ENCODE peak calls at places on chromosomes 5 and 9, in ten cellular contexts. S, W, X, P, D, B, H, O, F and Z are unnamed samples.

GRCh38 chr5:79413112-79413511 is 100.8 kb downstream of the HOMER1 start:
- DNase-seq in S (no peak), W (no peak), X (no peak), P (no peak), D (no peak), B (no peak), H (no peak), O (no peak), F (no peak), Z (no peak)

GRCh38 chr5:6719417-6719816 is 6.2 kb downstream of the TENT4A start:
- DNase-seq in S (no peak), W (no peak), X (peak), P (no peak), D (no peak), B (no peak), H (no peak), O (no peak), F (peak), Z (no peak)

GRCh38 chr5:54793612-54794436 is 191.6 kb downstream of the ESM1 start:
- DNase-seq in S (no peak), W (peak), X (no peak), P (no peak), D (no peak), B (no peak), H (no peak), O (no peak), F (no peak), Z (no peak)

GRCh38 chr9:27150758-27151431 is 41.9 kb downstream of the TEK start:
- DNase-seq in S (no peak), W (no peak), X (no peak), P (no peak), D (no peak), B (no peak), H (no peak), O (no peak), F (no peak), Z (peak)

GRCh38 chr9:2281031-2281802 is 266.1 kb downstream of the SMARCA2 start:
- DNase-seq in S (no peak), W (no peak), X (no peak), P (no peak), D (no peak), B (no peak), H (no peak), O (no peak), F (no peak), Z (no peak)

GRCh38 chr5:172777381-172778222 is 6.6 kb upstream of the DUSP1 start:
- DNase-seq in S (peak), W (peak), X (no peak), P (peak), D (no peak), B (peak), H (peak), O (no peak), F (peak), Z (no peak)

GRCh38 chr9:120032639-120033038 is 547.3 kb downstream of the CDK5RAP2 start:
- DNase-seq in S (no peak), W (no peak), X (no peak), P (no peak), D (no peak), B (no peak), H (no peak), O (no peak), F (no peak), Z (no peak)

GRCh38 chr5:36666986-36667385 is 60.6 kb downstream of the SLC1A3 start:
- DNase-seq in S (no peak), W (no peak), X (no peak), P (no peak), D (no peak), B (no peak), H (no peak), O (no peak), F (no peak), Z (no peak)

GRCh38 chr9:764105-764524 is 77.4 kb upstream of the DMRT1 start:
- DNase-seq in S (peak), W (peak), X (no peak), P (no peak), D (peak), B (peak), H (no peak), O (no peak), F (peak), Z (peak)